ENCODE peak calls at places on chromosomes 12 and 14, in seven cellular contexts. W, Z, J, H, S, Y and T are unnamed samples.

GRCh38 chr14:89479802-89480201 is 62.8 kb upstream of the FOXN3 start:
- DNase-seq in W (no peak), Z (no peak), J (no peak), H (no peak), S (no peak), Y (no peak), T (no peak)

GRCh38 chr12:87217486-87217885 is 811.7 kb downstream of the C12orf50 start:
- DNase-seq in W (no peak), Z (no peak), J (no peak), H (no peak), S (no peak), Y (no peak), T (no peak)

GRCh38 chr12:31481415-31481814 is 109.5 kb downstream of the DENND5B start:
- DNase-seq in W (no peak), Z (no peak), J (no peak), H (no peak), S (no peak), Y (no peak), T (no peak)

GRCh38 chr12:100468126-100468525 is 5.5 kb upstream of the NR1H4 start:
- DNase-seq in W (no peak), Z (no peak), J (no peak), H (no peak), S (no peak), Y (no peak), T (no peak)

GRCh38 chr12:19129486-19130223 is at the start of gene PLEKHA5:
- DNase-seq in W (peak; percentile 81), Z (peak; percentile 86), J (peak; percentile 76), H (peak; percentile 77), S (peak; percentile 79), Y (peak; percentile 23), T (peak; percentile 92)

GRCh38 chr14:86055512-86055911 is 525.6 kb downstream of the FLRT2 start:
- DNase-seq in W (no peak), Z (no peak), J (no peak), H (no peak), S (no peak), Y (no peak), T (no peak)

GRCh38 chr14:39264057-39264456 is 30.3 kb downstream of the MIA2 start:
- DNase-seq in W (no peak), Z (no peak), J (no peak), H (no peak), S (no peak), Y (no peak), T (no peak)

GRCh38 chr12:101773560-101774206 is 34.4 kb upstream of the SYCP3 start:
- DNase-seq in W (peak; percentile 73), Z (peak; percentile 64), J (peak; percentile 63), H (peak; percentile 58), S (peak; percentile 70), Y (peak; percentile 44), T (peak; percentile 88)

GRCh38 chr12:39905152-39905551 is 200.7 kb downstream of the SLC2A13 start:
- DNase-seq in W (peak; percentile 88), Z (no peak), J (no peak), H (peak; percentile 48), S (no peak), Y (no peak), T (peak; percentile 89)

GRCh38 chr12:43063642-43064041 is 474.1 kb upstream of the PRICKLE1 start:
- DNase-seq in W (no peak), Z (no peak), J (no peak), H (no peak), S (no peak), Y (no peak), T (no peak)

GRCh38 chr12:79674629-79675028 is 16.1 kb downstream of the PAWR start:
- DNase-seq in W (no peak), Z (no peak), J (no peak), H (no peak), S (no peak), Y (no peak), T (no peak)

GRCh38 chr14:23447634-23448353 is 12.3 kb upstream of the MYH7 start:
- DNase-seq in W (no peak), Z (peak; percentile 11), J (peak; percentile 45), H (no peak), S (peak; percentile 43), Y (no peak), T (no peak)

GRCh38 chr12:65695077-65695865 is 129.0 kb upstream of the HMGA2 start:
- DNase-seq in W (no peak), Z (no peak), J (peak; percentile 79), H (no peak), S (peak; percentile 78), Y (peak; percentile 93), T (no peak)

GRCh38 chr12:41055875-41056577 is 132.1 kb upstream of the PDZRN4 start:
- DNase-seq in W (no peak), Z (no peak), J (no peak), H (no peak), S (no peak), Y (no peak), T (no peak)

GRCh38 chr12:64781374-64782029 is 22.3 kb upstream of the GNS start:
- DNase-seq in W (no peak), Z (no peak), J (peak; percentile 68), H (no peak), S (peak; percentile 34), Y (no peak), T (no peak)

GRCh38 chr12:89874146-89874545 is 165.5 kb upstream of the ATP2B1 start:
- DNase-seq in W (no peak), Z (no peak), J (no peak), H (no peak), S (no peak), Y (no peak), T (no peak)

GRCh38 chr14:99273724-99274345 is 1.8 kb upstream of the BCL11B start:
- DNase-seq in W (no peak), Z (peak; percentile 73), J (no peak), H (no peak), S (peak; percentile 8), Y (no peak), T (no peak)

GRCh38 chr12:110743571-110744093 is 941 bp upstream of the PPP1CC start:
- DNase-seq in W (peak; percentile 79), Z (peak; percentile 53), J (no peak), H (peak; percentile 41), S (no peak), Y (no peak), T (peak; percentile 21)

GRCh38 chr12:132597333-132598283 is 12.8 kb downstream of the LRCOL1 start:
- DNase-seq in W (no peak), Z (peak; percentile 62), J (no peak), H (no peak), S (no peak), Y (peak; percentile 13), T (no peak)

GRCh38 chr14:65179918-65180724 is 77.8 kb upstream of the MAX start:
- DNase-seq in W (peak; percentile 67), Z (no peak), J (peak; percentile 93), H (peak; percentile 43), S (peak; percentile 67), Y (peak; percentile 38), T (peak; percentile 90)

GRCh38 chr12:27273114-27273513 is 29.0 kb downstream of the STK38L start:
- DNase-seq in W (no peak), Z (no peak), J (no peak), H (no peak), S (no peak), Y (no peak), T (no peak)

GRCh38 chr12:132062481-132062880 is 81.6 kb downstream of the DDX51 start:
- DNase-seq in W (no peak), Z (no peak), J (no peak), H (no peak), S (no peak), Y (no peak), T (no peak)

GRCh38 chr12:52235001-52235760 is 2.1 kb downstream of the KRT7 start:
- DNase-seq in W (peak; percentile 57), Z (no peak), J (no peak), H (no peak), S (no peak), Y (no peak), T (peak; percentile 84)

GRCh38 chr12:6341439-6342139 is at the start of gene TNFRSF1A:
- DNase-seq in W (peak; percentile 93), Z (no peak), J (peak; percentile 81), H (peak; percentile 87), S (peak; percentile 75), Y (no peak), T (peak; percentile 79)

DNA sequence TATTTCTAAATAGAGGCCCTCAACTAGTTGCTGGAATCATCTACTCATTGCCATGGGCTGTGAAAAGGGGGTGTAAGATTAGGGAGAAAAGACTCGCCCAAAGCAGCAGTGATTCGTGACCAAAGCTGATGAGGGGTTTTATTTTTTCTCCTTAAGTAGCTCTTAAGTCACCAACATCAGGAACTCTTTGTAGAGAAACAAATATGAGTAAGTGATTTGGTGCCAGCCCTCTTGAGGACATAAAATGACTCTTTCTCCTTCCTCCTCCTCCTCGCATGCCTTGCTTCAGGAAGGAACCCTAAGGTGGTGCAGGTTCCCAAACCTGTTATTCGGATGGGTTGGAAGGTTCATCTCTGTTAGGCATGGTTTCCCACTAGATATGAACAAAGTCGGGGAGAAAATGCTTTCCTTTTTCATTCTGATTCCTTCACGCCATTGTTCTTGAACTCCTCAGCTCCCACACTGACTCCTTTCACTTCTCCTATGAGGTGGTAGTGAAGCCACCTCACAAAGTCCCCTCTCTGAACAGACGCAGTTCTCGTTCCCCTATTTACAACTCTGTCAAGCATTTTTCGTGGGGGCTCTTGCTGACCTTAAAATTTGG is 113.4 kb downstream of the ETV6 start:
- DNase-seq in W (no peak), Z (no peak), J (no peak), H (no peak), S (no peak), Y (no peak), T (no peak)
- TF ChIP-seq POLR2A in W (no peak), Z (no peak), J (no peak), H (no peak), S (no peak), Y (no peak), T (no peak)

GRCh38 chr14:87935895-87936294 is 57.1 kb downstream of the GALC start:
- DNase-seq in W (no peak), Z (no peak), J (no peak), H (no peak), S (no peak), Y (no peak), T (no peak)

GRCh38 chr14:87935081-87935828 is 57.7 kb downstream of the GALC start:
- DNase-seq in W (no peak), Z (no peak), J (no peak), H (no peak), S (no peak), Y (no peak), T (no peak)

GRCh38 chr14:87934185-87934584 is 58.8 kb downstream of the GALC start:
- DNase-seq in W (no peak), Z (no peak), J (no peak), H (no peak), S (no peak), Y (no peak), T (no peak)
- TF ChIP-seq CTCF in W (no peak), Z (peak; percentile 7), J (no peak), H (no peak), S (no peak), Y (no peak), T (no peak)

GRCh38 chr12:11264501-11264900 is 5.0 kb downstream of the PRB3 start:
- DNase-seq in W (no peak), Z (no peak), J (no peak), H (no peak), S (no peak), Y (no peak), T (no peak)
- H3K4me3 ChIP-seq in W (no peak overlapping the region), Z (no peak overlapping the region), J (no peak overlapping the region), H (no peak overlapping the region), S (no peak overlapping the region), Y (no peak overlapping the region), T (no peak overlapping the region)

DNA sequence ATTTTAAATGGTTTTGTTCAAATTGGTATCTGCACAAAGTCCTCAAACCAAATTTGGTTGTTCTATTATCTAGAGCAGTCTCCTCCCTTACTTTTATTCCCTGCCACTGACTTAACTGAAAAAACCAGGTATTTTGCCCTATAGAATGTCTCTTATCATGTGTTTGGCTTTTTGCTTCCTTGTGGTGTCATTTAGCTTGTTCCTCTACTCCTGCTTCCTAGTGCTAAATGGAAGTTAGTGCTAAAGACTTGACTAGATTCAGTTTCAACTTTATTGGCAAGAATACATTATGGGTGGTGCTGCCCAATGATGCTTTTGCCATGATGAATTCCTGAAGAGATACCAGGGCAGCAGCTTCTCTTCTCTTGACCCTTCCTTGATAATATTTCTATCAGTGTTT is 29.7 kb downstream of the PLXNC1 start:
- DNase-seq in W (no peak), Z (no peak), J (no peak), H (no peak), S (no peak), Y (no peak), T (no peak)
- TF ChIP-seq POLR2A in W (no peak), Z (no peak), J (no peak), H (no peak), S (no peak), Y (no peak), T (no peak)